ENCODE peak calls at places on chromosomes 4 and X, in six cellular contexts. A, B, G, E, Z and O are unnamed samples. For H3K9me3, the result is how much of the 10 kb centered on the place peaks cover.

GRCh38 chrX:153561337-153561736 is 37.6 kb downstream of the CCNQ start:
- DNase-seq in E (no peak), A (no peak), B (no peak), Z (no peak), G (no peak), O (no peak)

GRCh38 chr4:126939401-126939800 is 693.4 kb upstream of the INTU start:
- DNase-seq in A (no peak), Z (no peak), B (no peak), E (no peak), G (no peak), O (no peak)

GRCh38 chrX:77937291-77937690 is 26.8 kb downstream of the ATP7A start:
- DNase-seq in Z (no peak), G (no peak), A (no peak), E (no peak), B (no peak), O (no peak)

GRCh38 chrX:3962511-3963350 is 249.3 kb upstream of the PRKX start:
- DNase-seq in B (no peak), G (no peak), E (peak), Z (peak), A (peak), O (no peak)

GRCh38 chr4:3655485-3656429 is 110.4 kb upstream of the ADRA2C start:
- DNase-seq in A (no peak), Z (peak), E (no peak), G (no peak), B (no peak), O (no peak)

GRCh38 chr4:39548425-39549067 is 21.3 kb upstream of the UGDH start:
- DNase-seq in A (no peak), E (no peak), B (no peak), G (no peak), Z (no peak), O (no peak)

GRCh38 chr4:102665527-102665926 is 95.2 kb downstream of the MANBA start:
- DNase-seq in E (no peak), A (no peak), B (no peak), Z (no peak), G (no peak), O (no peak)

GRCh38 chrX:134026732-134027311 is 41.4 kb upstream of the GPC3 start:
- DNase-seq in E (peak), Z (peak), B (no peak), G (no peak), A (peak), O (no peak)

GRCh38 chr4:15451181-15451865 is 18.4 kb upstream of the CC2D2A start:
- DNase-seq in Z (no peak), A (no peak), E (no peak), G (no peak), B (no peak), O (no peak)

GRCh38 chr4:105197777-105198176 is 51.1 kb downstream of the TET2 start:
- DNase-seq in Z (no peak), G (no peak), B (no peak), E (no peak), A (no peak), O (no peak)

GRCh38 chrX:151790421-151791160 is 56.0 kb downstream of the CNGA2 start:
- DNase-seq in Z (no peak), A (no peak), G (no peak), B (no peak), E (no peak), O (no peak)

GRCh38 chrX:1392376-1393130 is 640 bp upstream of the SLC25A6 start:
- DNase-seq in A (peak), B (no peak), E (no peak), Z (peak), G (peak), O (no peak)

GRCh38 chrX:2609431-2610238 is 81.5 kb upstream of the CD99 start:
- DNase-seq in E (no peak), A (no peak), Z (no peak), G (no peak), B (no peak), O (no peak)

GRCh38 chr4:80073362-80074008 is 456 bp upstream of the ANTXR2 start:
- DNase-seq in A (no peak), B (no peak), E (peak), Z (no peak), G (no peak), O (no peak)

GRCh38 chrX:103747199-103747598 is 29.4 kb upstream of the PLP1 start:
- DNase-seq in Z (no peak), B (no peak), G (no peak), A (no peak), E (no peak), O (no peak)

GRCh38 chrX:152927858-152928760 is 30.2 kb downstream of the ZNF185 start:
- DNase-seq in G (no peak), A (no peak), E (no peak), Z (no peak), B (no peak), O (no peak)

GRCh38 chrX:153727108-153727931 is 2.7 kb downstream of the ABCD1 start:
- DNase-seq in B (peak), A (no peak), Z (no peak), G (peak), E (no peak), O (no peak)

GRCh38 chr4:87965501-87965975 is 10.0 kb upstream of the SPP1 start:
- DNase-seq in A (no peak), G (no peak), E (no peak), B (no peak), Z (peak), O (no peak)

GRCh38 chr4:141469392-141469791 is 167.0 kb upstream of the IL15 start:
- DNase-seq in A (no peak), G (no peak), Z (no peak), B (no peak), E (no peak), O (no peak)

GRCh38 chrX:16839852-16840460 is 30.2 kb downstream of the RBBP7 start:
- DNase-seq in E (no peak), B (no peak), A (peak), Z (peak), G (no peak), O (no peak)

GRCh38 chr4:18593297-18594002 is 571.9 kb upstream of the LCORL start:
- DNase-seq in G (no peak), B (no peak), Z (peak), A (peak), E (peak), O (peak)

GRCh38 chrX:47643926-47644325 is 6.4 kb downstream of the ELK1 start:
- DNase-seq in G (no peak), B (no peak), Z (no peak), E (no peak), A (no peak), O (no peak)

GRCh38 chrX:136186023-136186413 is 38.7 kb downstream of the FHL1 start:
- DNase-seq in Z (no peak), B (no peak), G (no peak), E (no peak), A (no peak), O (no peak)

GRCh38 chr4:40843696-40844095 is 93.9 kb downstream of the NSUN7 start:
- DNase-seq in A (no peak), B (no peak), G (no peak), E (no peak), Z (peak), O (no peak)

GRCh38 chrX:17643528-17643927 is 93.8 kb upstream of the SCML1 start:
- DNase-seq in B (no peak), G (no peak), E (no peak), A (no peak), Z (no peak), O (no peak)

GRCh38 chrX:53080628-53081580 is 1.3 kb upstream of the TSPYL2 start:
- DNase-seq in B (no peak), E (no peak), A (no peak), G (no peak), Z (no peak), O (no peak)

GRCh38 chr4:155759372-155760252 is 791 bp downstream of the GUCY1B1 start:
- DNase-seq in A (peak), G (peak), Z (peak), B (peak), E (no peak), O (no peak)

GRCh38 chr4:120085705-120086104 is 19.1 kb upstream of the MAD2L1 start:
- DNase-seq in B (no peak), A (no peak), Z (no peak), G (no peak), E (no peak), O (no peak)

GRCh38 chr4:40241026-40241425 is 44.2 kb downstream of the RHOH start:
- DNase-seq in G (no peak), Z (no peak), A (no peak), B (no peak), E (no peak), O (no peak)

GRCh38 chrX:75156537-75156945 is 458 bp upstream of the ABCB7 start:
- DNase-seq in B (no peak), Z (no peak), A (peak), E (peak), G (no peak), O (no peak)

GRCh38 chrX:9730078-9730477 is 35.6 kb downstream of the GPR143 start:
- DNase-seq in Z (no peak), G (no peak), E (no peak), B (no peak), A (no peak), O (no peak)

GRCh38 chrX:9724711-9725110 is 40.9 kb downstream of the GPR143 start:
- DNase-seq in B (no peak), A (no peak), Z (no peak), G (no peak), E (no peak), O (no peak)

GRCh38 chrX:9730752-9731151 is 34.9 kb downstream of the GPR143 start:
- DNase-seq in E (no peak), G (no peak), Z (no peak), A (no peak), B (no peak), O (no peak)

GRCh38 chrX:9728271-9728670 is 37.4 kb downstream of the GPR143 start:
- DNase-seq in A (no peak), G (no peak), B (no peak), E (no peak), Z (no peak), O (no peak)

GRCh38 chrX:9729161-9729885 is 36.3 kb downstream of the GPR143 start:
- DNase-seq in A (no peak), E (no peak), Z (no peak), G (no peak), B (no peak), O (no peak)
- H3K9me3 ChIP-seq in A (under half), E (under half), Z (under half), G (under half), B (under half), O (under half)

DNA sequence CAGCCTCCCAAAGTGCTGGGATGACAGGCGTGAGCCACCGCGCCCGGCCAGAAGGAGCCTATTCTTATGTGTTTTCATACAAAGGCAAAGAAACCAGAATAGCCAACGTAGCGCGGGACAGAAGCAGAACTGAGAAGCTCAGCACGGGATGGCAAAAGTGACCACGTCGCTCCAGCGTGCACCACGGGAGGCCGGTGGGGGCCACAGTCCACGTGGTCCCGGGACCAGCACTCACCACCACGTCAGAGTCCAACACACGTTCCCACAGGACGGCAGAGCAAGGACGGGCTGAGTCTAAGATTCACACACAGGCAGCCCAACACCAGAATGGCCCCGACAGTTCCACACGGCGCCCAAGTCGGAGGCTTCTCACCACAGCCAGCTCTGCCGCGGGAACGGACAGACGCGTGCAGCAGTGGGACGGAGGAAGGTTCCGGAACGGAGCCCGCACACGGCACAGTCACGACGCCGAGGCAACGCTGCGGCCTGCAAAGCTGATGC is 18.8 kb upstream of the GTPBP6 start:
- DNase-seq in E (no peak), Z (no peak), A (no peak), G (peak), B (peak), O (no peak)
- H3K9me3 ChIP-seq in E (under half), Z (under half), A (under half), G (under half), B (under half), O (under half)

GRCh38 chr4:335515-335914 is 2.1 kb upstream of the ZNF141 start:
- DNase-seq in E (no peak), A (no peak), G (no peak), Z (no peak), B (no peak), O (no peak)
- H3K9me3 ChIP-seq in E (under half), A (under half), G (under half), Z (under half), B (under half), O (under half)

GRCh38 chr4:145805490-145805889 is 125.5 kb downstream of the C4orf51 start:
- DNase-seq in A (peak), G (peak), E (no peak), Z (peak), B (no peak), O (no peak)
- H3K9me3 ChIP-seq in A (under half), G (under half), E (under half), Z (under half), B (under half), O (under half)

DNA sequence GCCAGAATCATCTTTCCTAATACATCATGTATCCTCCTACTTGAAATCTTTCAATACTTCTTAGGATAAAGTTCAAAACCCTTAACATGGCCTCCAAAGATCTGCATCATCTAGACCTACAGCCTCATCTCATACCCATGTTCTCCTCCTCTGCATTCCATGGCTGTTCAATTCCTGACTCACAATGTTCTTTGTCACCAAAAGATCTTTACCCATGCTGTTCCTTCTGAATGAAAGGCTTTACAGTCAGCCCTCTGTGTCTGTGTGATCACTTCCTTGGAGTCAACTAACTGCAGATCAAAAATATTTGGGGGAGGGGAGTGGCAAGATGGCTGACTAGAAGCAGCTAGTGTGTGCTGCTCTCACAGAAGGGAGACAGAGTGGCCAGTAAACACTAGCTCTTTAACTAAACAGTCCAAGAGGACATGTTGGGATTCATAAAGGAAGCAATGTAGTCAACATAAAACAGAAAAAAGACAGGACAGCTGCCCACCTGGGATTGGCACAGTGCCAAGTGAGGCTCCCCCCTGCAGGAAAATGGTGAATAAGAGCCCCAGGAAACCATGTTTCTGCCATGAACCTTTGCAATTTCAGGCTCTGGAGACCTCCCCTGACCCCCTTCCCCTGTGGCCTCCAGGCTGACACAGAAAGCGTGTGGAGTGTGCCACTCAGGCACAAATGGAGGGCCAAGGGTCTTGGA is 31.9 kb downstream of the CBR4 start:
- DNase-seq in Z (no peak), G (no peak), A (no peak), E (no peak), B (no peak), O (no peak)
- H3K9me3 ChIP-seq in Z (under half), G (under half), A (under half), E (under half), B (under half), O (under half)

GRCh38 chrX:144275826-144276225 is 392.0 kb downstream of the UBE2NL start:
- DNase-seq in A (no peak), G (no peak), E (no peak), B (no peak), Z (no peak), O (no peak)
- H3K9me3 ChIP-seq in A (under half), G (under half), E (under half), B (under half), Z (under half), O (under half)